ENCODE peak calls at places on chromosome 6, in five cellular contexts. One of them, this sample, is unnamed.

GRCh38 chr6:101818056-101818455 is 424.5 kb downstream of the GRIK2 start:
- DNase-seq in OCI-LY7: no peak
- DNase-seq in astrocyte of the cerebellum: peak
- DNase-seq in cardiac fibroblast: no peak
- DNase-seq in adrenal gland: no peak
- DNase-seq in this sample: no peak

GRCh38 chr6:37072526-37072925 is 67.1 kb downstream of the FGD2 start:
- DNase-seq in OCI-LY7: no peak
- DNase-seq in astrocyte of the cerebellum: no peak
- DNase-seq in cardiac fibroblast: no peak
- DNase-seq in adrenal gland: no peak
- DNase-seq in this sample: no peak

GRCh38 chr6:44386929-44387345 is 569 bp upstream of the CDC5L start:
- DNase-seq in OCI-LY7: peak
- DNase-seq in astrocyte of the cerebellum: no peak
- DNase-seq in cardiac fibroblast: peak
- DNase-seq in adrenal gland: no peak
- DNase-seq in this sample: no peak

GRCh38 chr6:143160008-143160407 is 99.3 kb downstream of the AIG1 start:
- DNase-seq in OCI-LY7: no peak
- DNase-seq in astrocyte of the cerebellum: no peak
- DNase-seq in cardiac fibroblast: no peak
- DNase-seq in adrenal gland: no peak
- DNase-seq in this sample: no peak

GRCh38 chr6:32946893-32947292 is 6.0 kb downstream of the HLA-DMA start:
- DNase-seq in OCI-LY7: no peak
- DNase-seq in astrocyte of the cerebellum: no peak
- DNase-seq in cardiac fibroblast: no peak
- DNase-seq in adrenal gland: no peak
- DNase-seq in this sample: no peak

GRCh38 chr6:9659848-9660247 is 755.0 kb downstream of the TFAP2A start:
- DNase-seq in OCI-LY7: no peak
- DNase-seq in astrocyte of the cerebellum: no peak
- DNase-seq in cardiac fibroblast: no peak
- DNase-seq in adrenal gland: no peak
- DNase-seq in this sample: no peak

GRCh38 chr6:157020398-157021266 is 243.5 kb downstream of the ARID1B start:
- DNase-seq in OCI-LY7: peak
- DNase-seq in astrocyte of the cerebellum: no peak
- DNase-seq in cardiac fibroblast: peak
- DNase-seq in adrenal gland: peak
- DNase-seq in this sample: peak

GRCh38 chr6:136084403-136084802 is 165.7 kb downstream of the MTFR2 start:
- DNase-seq in OCI-LY7: no peak
- DNase-seq in astrocyte of the cerebellum: no peak
- DNase-seq in cardiac fibroblast: no peak
- DNase-seq in adrenal gland: no peak
- DNase-seq in this sample: no peak

GRCh38 chr6:1972961-1973360 is 272.4 kb downstream of the GMDS start:
- DNase-seq in OCI-LY7: no peak
- DNase-seq in astrocyte of the cerebellum: no peak
- DNase-seq in cardiac fibroblast: peak
- DNase-seq in adrenal gland: no peak
- DNase-seq in this sample: no peak

GRCh38 chr6:137637161-137637560 is 143.0 kb upstream of the OLIG3 start:
- DNase-seq in OCI-LY7: no peak
- DNase-seq in astrocyte of the cerebellum: peak
- DNase-seq in cardiac fibroblast: peak
- DNase-seq in adrenal gland: no peak
- DNase-seq in this sample: peak

GRCh38 chr6:64732888-64733287 is 974.1 kb downstream of the EYS start:
- DNase-seq in OCI-LY7: no peak
- DNase-seq in astrocyte of the cerebellum: no peak
- DNase-seq in cardiac fibroblast: peak
- DNase-seq in adrenal gland: no peak
- DNase-seq in this sample: no peak

GRCh38 chr6:132643547-132643946 is 15.4 kb downstream of the TAAR1 start:
- DNase-seq in OCI-LY7: peak
- DNase-seq in astrocyte of the cerebellum: no peak
- DNase-seq in cardiac fibroblast: no peak
- DNase-seq in adrenal gland: no peak
- DNase-seq in this sample: no peak

GRCh38 chr6:134249759-134250602 is 67.9 kb downstream of the SGK1 start:
- DNase-seq in OCI-LY7: no peak
- DNase-seq in astrocyte of the cerebellum: no peak
- DNase-seq in cardiac fibroblast: peak
- DNase-seq in adrenal gland: no peak
- DNase-seq in this sample: no peak

GRCh38 chr6:101607286-101607685 is 213.8 kb downstream of the GRIK2 start:
- DNase-seq in OCI-LY7: no peak
- DNase-seq in astrocyte of the cerebellum: no peak
- DNase-seq in cardiac fibroblast: no peak
- DNase-seq in adrenal gland: no peak
- DNase-seq in this sample: no peak

GRCh38 chr6:26064619-26065257 is 22.5 kb upstream of the HFE start:
- DNase-seq in OCI-LY7: peak
- DNase-seq in astrocyte of the cerebellum: no peak
- DNase-seq in cardiac fibroblast: peak
- DNase-seq in adrenal gland: no peak
- DNase-seq in this sample: no peak

DNA sequence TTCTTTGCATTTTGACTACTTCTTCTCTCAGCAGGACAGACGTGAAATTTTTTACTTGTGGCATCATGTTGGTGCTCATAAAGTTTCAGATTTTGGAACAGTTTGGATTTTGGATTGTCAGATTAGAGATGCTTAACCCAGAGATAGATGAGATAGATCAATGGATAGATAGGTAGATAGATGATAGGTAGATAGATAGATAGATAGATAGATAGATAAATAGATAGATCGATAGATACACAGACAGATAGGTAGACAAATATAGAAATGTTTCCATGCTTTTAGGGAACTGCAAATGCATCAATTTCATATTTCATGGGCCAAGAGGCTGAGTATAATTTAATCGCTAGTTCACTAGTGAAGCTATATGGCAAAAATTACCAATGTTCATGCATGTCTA is 981.5 kb upstream of the ADGRB3 start:
- DNase-seq in OCI-LY7: no peak
- DNase-seq in astrocyte of the cerebellum: no peak
- DNase-seq in cardiac fibroblast: no peak
- DNase-seq in adrenal gland: no peak
- DNase-seq in this sample: no peak
- TF ChIP-seq CTCF in OCI-LY7: no peak
- TF ChIP-seq CTCF in astrocyte of the cerebellum: no peak
- TF ChIP-seq CTCF in cardiac fibroblast: no peak
- TF ChIP-seq CTCF in adrenal gland: no peak
- TF ChIP-seq CTCF in this sample: no peak

GRCh38 chr6:104896914-104897313 is 37.2 kb upstream of the HACE1 start:
- DNase-seq in OCI-LY7: no peak
- DNase-seq in astrocyte of the cerebellum: no peak
- DNase-seq in cardiac fibroblast: peak
- DNase-seq in adrenal gland: no peak
- DNase-seq in this sample: no peak
- TF ChIP-seq CTCF in OCI-LY7: peak
- TF ChIP-seq CTCF in astrocyte of the cerebellum: no peak
- TF ChIP-seq CTCF in cardiac fibroblast: peak
- TF ChIP-seq CTCF in adrenal gland: no peak
- TF ChIP-seq CTCF in this sample: peak

DNA sequence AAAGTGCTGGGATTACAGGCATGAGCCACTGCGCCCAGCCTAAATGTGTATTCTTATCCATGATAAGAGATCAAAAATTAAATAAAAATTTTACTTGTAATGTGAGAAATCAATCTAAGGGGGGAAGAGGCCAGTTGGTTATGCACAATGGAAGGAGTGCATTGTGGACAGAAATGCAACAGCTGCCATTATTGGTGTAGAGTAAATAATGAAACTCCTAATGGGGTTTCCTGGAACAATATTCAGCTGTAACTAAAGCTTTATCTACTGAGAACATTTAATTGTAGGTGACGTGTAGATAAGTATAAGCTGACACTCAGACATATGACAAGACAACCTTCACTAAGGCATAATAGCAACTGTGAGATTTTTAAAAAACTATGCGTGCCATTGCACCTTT is 71.3 kb downstream of the CEP57L1 start:
- DNase-seq in OCI-LY7: no peak
- DNase-seq in astrocyte of the cerebellum: no peak
- DNase-seq in cardiac fibroblast: no peak
- DNase-seq in adrenal gland: no peak
- DNase-seq in this sample: no peak
- TF ChIP-seq CTCF in OCI-LY7: no peak
- TF ChIP-seq CTCF in astrocyte of the cerebellum: no peak
- TF ChIP-seq CTCF in cardiac fibroblast: no peak
- TF ChIP-seq CTCF in adrenal gland: no peak
- TF ChIP-seq CTCF in this sample: no peak

GRCh38 chr6:52598123-52598823 is 21.4 kb upstream of the TRAM2 start:
- DNase-seq in OCI-LY7: peak
- DNase-seq in astrocyte of the cerebellum: no peak
- DNase-seq in cardiac fibroblast: peak
- DNase-seq in adrenal gland: peak
- DNase-seq in this sample: no peak
- TF ChIP-seq CTCF in OCI-LY7: peak
- TF ChIP-seq CTCF in astrocyte of the cerebellum: peak
- TF ChIP-seq CTCF in cardiac fibroblast: peak
- TF ChIP-seq CTCF in adrenal gland: peak
- TF ChIP-seq CTCF in this sample: peak

DNA sequence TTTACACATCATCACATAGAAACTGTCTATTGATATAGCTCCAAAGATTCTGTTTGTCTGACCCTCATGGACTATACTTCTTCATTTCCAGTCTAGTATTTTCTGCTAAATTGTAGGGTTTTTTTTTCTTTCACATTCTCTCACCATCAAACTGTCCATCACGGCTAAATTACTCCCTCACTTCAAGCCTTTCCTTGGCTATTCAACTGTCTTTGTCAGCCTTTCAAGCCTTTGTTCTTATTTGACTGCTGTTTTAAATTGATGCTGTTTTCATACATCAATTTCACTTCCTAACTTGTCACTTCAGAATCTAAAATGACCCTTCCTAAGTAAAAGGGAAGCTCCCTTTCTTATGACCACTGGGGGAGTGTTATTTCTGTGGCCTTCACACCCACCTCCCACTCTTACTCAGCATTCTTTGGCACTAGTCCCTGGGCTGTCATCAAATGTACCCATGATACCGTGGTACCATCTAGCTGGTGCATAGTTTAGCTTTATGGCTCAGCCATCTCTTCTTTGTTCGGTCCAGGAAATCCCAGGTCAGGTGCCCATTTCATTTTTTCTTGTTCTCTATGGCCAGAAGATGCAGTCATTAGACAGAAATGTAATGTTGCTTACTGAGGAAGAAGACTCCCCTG is 8.6 kb downstream of the GJA1 start:
- DNase-seq in OCI-LY7: no peak
- DNase-seq in astrocyte of the cerebellum: no peak
- DNase-seq in cardiac fibroblast: peak
- DNase-seq in adrenal gland: peak
- DNase-seq in this sample: no peak
- TF ChIP-seq CTCF in OCI-LY7: no peak
- TF ChIP-seq CTCF in astrocyte of the cerebellum: no peak
- TF ChIP-seq CTCF in cardiac fibroblast: no peak
- TF ChIP-seq CTCF in adrenal gland: peak
- TF ChIP-seq CTCF in this sample: no peak

This sample was measured in AG09319.